ENCODE peak calls at places on chromosomes 2 and 18, in five cellular contexts. One of them, this sample, is unnamed.

GRCh38 chr2:234670804-234671203 is 173.9 kb upstream of the ARL4C start:
- DNase-seq in astrocyte: no peak
- DNase-seq in osteocyte: peak; percentile 40
- DNase-seq in activated CD8-positive, alpha-beta T cell treated with anti-CD3 and anti-CD28 coated beads for 36 hours: no peak
- DNase-seq in fibroblast of lung: no peak
- DNase-seq in this sample: no peak

GRCh38 chr18:23596183-23596582 is 9.9 kb upstream of the NPC1 start:
- DNase-seq in fibroblast of lung: no peak
- DNase-seq in osteocyte: peak; percentile 54
- DNase-seq in astrocyte: no peak
- DNase-seq in activated CD8-positive, alpha-beta T cell treated with anti-CD3 and anti-CD28 coated beads for 36 hours: no peak
- DNase-seq in this sample: no peak

GRCh38 chr2:1636791-1637415 is 107.4 kb downstream of the PXDN start:
- DNase-seq in astrocyte: no peak
- DNase-seq in fibroblast of lung: no peak
- DNase-seq in osteocyte: no peak
- DNase-seq in activated CD8-positive, alpha-beta T cell treated with anti-CD3 and anti-CD28 coated beads for 36 hours: no peak
- DNase-seq in this sample: no peak

GRCh38 chr2:214542866-214543265 is 132.0 kb downstream of the VWC2L start:
- DNase-seq in astrocyte: peak; percentile 76
- DNase-seq in fibroblast of lung: no peak
- DNase-seq in osteocyte: no peak
- DNase-seq in activated CD8-positive, alpha-beta T cell treated with anti-CD3 and anti-CD28 coated beads for 36 hours: no peak
- DNase-seq in this sample: peak; percentile 25

GRCh38 chr2:27222407-27222806 is 5.2 kb downstream of the CAD start:
- DNase-seq in osteocyte: no peak
- DNase-seq in astrocyte: no peak
- DNase-seq in activated CD8-positive, alpha-beta T cell treated with anti-CD3 and anti-CD28 coated beads for 36 hours: no peak
- DNase-seq in fibroblast of lung: no peak
- DNase-seq in this sample: no peak

GRCh38 chr2:53821810-53822209 is 35.0 kb downstream of the ERLEC1 start:
- DNase-seq in astrocyte: no peak
- DNase-seq in osteocyte: no peak
- DNase-seq in activated CD8-positive, alpha-beta T cell treated with anti-CD3 and anti-CD28 coated beads for 36 hours: no peak
- DNase-seq in fibroblast of lung: no peak
- DNase-seq in this sample: no peak

GRCh38 chr18:13564579-13564978 is 161.8 kb downstream of the FAM210A start:
- DNase-seq in astrocyte: no peak
- DNase-seq in osteocyte: no peak
- DNase-seq in activated CD8-positive, alpha-beta T cell treated with anti-CD3 and anti-CD28 coated beads for 36 hours: no peak
- DNase-seq in fibroblast of lung: no peak
- DNase-seq in this sample: no peak

GRCh38 chr18:1092228-1092627 is 187.6 kb downstream of the ADCYAP1 start:
- DNase-seq in activated CD8-positive, alpha-beta T cell treated with anti-CD3 and anti-CD28 coated beads for 36 hours: no peak
- DNase-seq in astrocyte: no peak
- DNase-seq in osteocyte: no peak
- DNase-seq in fibroblast of lung: no peak
- DNase-seq in this sample: peak; percentile 41

GRCh38 chr2:117774716-117775115 is 39.8 kb upstream of the DDX18 start:
- DNase-seq in activated CD8-positive, alpha-beta T cell treated with anti-CD3 and anti-CD28 coated beads for 36 hours: no peak
- DNase-seq in astrocyte: no peak
- DNase-seq in fibroblast of lung: no peak
- DNase-seq in osteocyte: no peak
- DNase-seq in this sample: peak; percentile 14

GRCh38 chr2:117770696-117771095 is 43.8 kb upstream of the DDX18 start:
- DNase-seq in osteocyte: no peak
- DNase-seq in activated CD8-positive, alpha-beta T cell treated with anti-CD3 and anti-CD28 coated beads for 36 hours: no peak
- DNase-seq in fibroblast of lung: no peak
- DNase-seq in astrocyte: no peak
- DNase-seq in this sample: no peak

GRCh38 chr2:117776888-117777287 is 37.6 kb upstream of the DDX18 start:
- DNase-seq in fibroblast of lung: no peak
- DNase-seq in activated CD8-positive, alpha-beta T cell treated with anti-CD3 and anti-CD28 coated beads for 36 hours: no peak
- DNase-seq in astrocyte: no peak
- DNase-seq in osteocyte: no peak
- DNase-seq in this sample: no peak

GRCh38 chr2:117775820-117776219 is 38.7 kb upstream of the DDX18 start:
- DNase-seq in fibroblast of lung: peak; percentile 2
- DNase-seq in astrocyte: no peak
- DNase-seq in osteocyte: no peak
- DNase-seq in activated CD8-positive, alpha-beta T cell treated with anti-CD3 and anti-CD28 coated beads for 36 hours: no peak
- DNase-seq in this sample: no peak

GRCh38 chr2:117771969-117772630 is 42.4 kb upstream of the DDX18 start:
- DNase-seq in activated CD8-positive, alpha-beta T cell treated with anti-CD3 and anti-CD28 coated beads for 36 hours: no peak
- DNase-seq in astrocyte: peak; percentile 4
- DNase-seq in fibroblast of lung: peak; percentile 41
- DNase-seq in osteocyte: no peak
- DNase-seq in this sample: peak; percentile 49
- TF ChIP-seq CTCF in activated CD8-positive, alpha-beta T cell treated with anti-CD3 and anti-CD28 coated beads for 36 hours: peak; percentile 39
- TF ChIP-seq CTCF in astrocyte: peak; percentile 44
- TF ChIP-seq CTCF in fibroblast of lung: peak; percentile 4
- TF ChIP-seq CTCF in osteocyte: peak; percentile 58
- TF ChIP-seq CTCF in this sample: peak; percentile 35

GRCh38 chr2:66111706-66112105 is 323.2 kb upstream of the MEIS1 start:
- DNase-seq in osteocyte: no peak
- DNase-seq in activated CD8-positive, alpha-beta T cell treated with anti-CD3 and anti-CD28 coated beads for 36 hours: no peak
- DNase-seq in fibroblast of lung: no peak
- DNase-seq in astrocyte: no peak
- DNase-seq in this sample: no peak

GRCh38 chr2:66113116-66113515 is 321.8 kb upstream of the MEIS1 start:
- DNase-seq in fibroblast of lung: no peak
- DNase-seq in activated CD8-positive, alpha-beta T cell treated with anti-CD3 and anti-CD28 coated beads for 36 hours: no peak
- DNase-seq in astrocyte: no peak
- DNase-seq in osteocyte: no peak
- DNase-seq in this sample: no peak

GRCh38 chr2:66110071-66110470 is 324.9 kb upstream of the MEIS1 start:
- DNase-seq in osteocyte: no peak
- DNase-seq in activated CD8-positive, alpha-beta T cell treated with anti-CD3 and anti-CD28 coated beads for 36 hours: no peak
- DNase-seq in fibroblast of lung: no peak
- DNase-seq in astrocyte: no peak
- DNase-seq in this sample: no peak

GRCh38 chr2:66110646-66111045 is 324.3 kb upstream of the MEIS1 start:
- DNase-seq in fibroblast of lung: no peak
- DNase-seq in astrocyte: no peak
- DNase-seq in osteocyte: no peak
- DNase-seq in activated CD8-positive, alpha-beta T cell treated with anti-CD3 and anti-CD28 coated beads for 36 hours: no peak
- DNase-seq in this sample: no peak

DNA sequence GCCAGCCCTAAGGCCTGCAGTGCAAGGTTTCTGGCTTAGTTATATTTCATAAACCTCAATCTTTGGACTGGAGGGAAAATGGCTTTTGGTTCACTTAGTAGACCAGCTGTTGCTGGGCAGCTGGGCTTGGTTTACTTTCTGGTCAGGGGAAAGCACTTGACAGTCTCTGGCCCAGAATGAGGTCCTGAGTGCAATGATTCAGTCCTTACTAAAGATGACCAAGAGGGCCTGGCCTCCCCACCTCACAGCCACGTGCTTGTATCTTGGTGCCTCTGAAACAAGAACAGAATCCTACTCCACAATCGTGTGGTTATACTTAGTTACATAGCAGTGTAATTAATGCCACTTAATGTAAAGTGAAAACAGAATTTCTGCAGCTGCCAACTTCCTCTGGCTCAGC is 325.5 kb upstream of the MEIS1 start:
- DNase-seq in astrocyte: no peak
- DNase-seq in osteocyte: no peak
- DNase-seq in fibroblast of lung: no peak
- DNase-seq in activated CD8-positive, alpha-beta T cell treated with anti-CD3 and anti-CD28 coated beads for 36 hours: no peak
- DNase-seq in this sample: no peak
- TF ChIP-seq CTCF in astrocyte: no peak
- TF ChIP-seq CTCF in osteocyte: no peak
- TF ChIP-seq CTCF in fibroblast of lung: no peak
- TF ChIP-seq CTCF in activated CD8-positive, alpha-beta T cell treated with anti-CD3 and anti-CD28 coated beads for 36 hours: no peak
- TF ChIP-seq CTCF in this sample: no peak

GRCh38 chr2:6866239-6866745 is 585 bp upstream of the CMPK2 start:
- DNase-seq in activated CD8-positive, alpha-beta T cell treated with anti-CD3 and anti-CD28 coated beads for 36 hours: peak; percentile 51
- DNase-seq in astrocyte: peak; percentile 18
- DNase-seq in osteocyte: no peak
- DNase-seq in fibroblast of lung: peak; percentile 21
- DNase-seq in this sample: peak; percentile 48
- TF ChIP-seq CTCF in activated CD8-positive, alpha-beta T cell treated with anti-CD3 and anti-CD28 coated beads for 36 hours: peak; percentile 51
- TF ChIP-seq CTCF in astrocyte: peak; percentile 38
- TF ChIP-seq CTCF in osteocyte: peak; percentile 58
- TF ChIP-seq CTCF in fibroblast of lung: peak; percentile 33
- TF ChIP-seq CTCF in this sample: peak; percentile 25

GRCh38 chr2:148167855-148168254 is 147.0 kb downstream of the MBD5 start:
- DNase-seq in osteocyte: no peak
- DNase-seq in fibroblast of lung: no peak
- DNase-seq in astrocyte: no peak
- DNase-seq in activated CD8-positive, alpha-beta T cell treated with anti-CD3 and anti-CD28 coated beads for 36 hours: no peak
- DNase-seq in this sample: no peak
- TF ChIP-seq CTCF in osteocyte: no peak
- TF ChIP-seq CTCF in fibroblast of lung: no peak
- TF ChIP-seq CTCF in astrocyte: no peak
- TF ChIP-seq CTCF in activated CD8-positive, alpha-beta T cell treated with anti-CD3 and anti-CD28 coated beads for 36 hours: no peak
- TF ChIP-seq CTCF in this sample: no peak

DNA sequence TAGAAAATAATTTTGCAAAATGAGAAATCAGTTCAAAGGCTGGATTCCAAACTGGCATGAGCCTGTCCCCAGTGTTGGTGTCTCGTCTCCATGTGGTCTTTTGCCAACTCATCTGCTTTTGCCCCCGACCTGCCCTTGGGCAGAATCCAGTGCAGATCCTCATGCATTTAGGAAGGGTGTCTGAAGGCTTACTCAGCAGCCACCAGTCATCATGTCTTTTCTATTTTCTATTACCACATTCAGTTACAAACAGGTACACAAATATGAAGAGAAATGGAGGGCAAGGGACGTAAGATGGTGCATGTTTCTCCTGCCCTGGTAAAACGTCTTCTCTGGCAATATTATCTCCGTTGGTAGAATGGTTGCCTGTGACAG is 43.5 kb downstream of the E2F6 start:
- DNase-seq in osteocyte: no peak
- DNase-seq in activated CD8-positive, alpha-beta T cell treated with anti-CD3 and anti-CD28 coated beads for 36 hours: no peak
- DNase-seq in fibroblast of lung: no peak
- DNase-seq in astrocyte: no peak
- DNase-seq in this sample: no peak
- TF ChIP-seq CTCF in osteocyte: no peak
- TF ChIP-seq CTCF in activated CD8-positive, alpha-beta T cell treated with anti-CD3 and anti-CD28 coated beads for 36 hours: no peak
- TF ChIP-seq CTCF in fibroblast of lung: no peak
- TF ChIP-seq CTCF in astrocyte: no peak
- TF ChIP-seq CTCF in this sample: no peak